ENCODE peak calls at places on chromosome 11, in ten cellular contexts. Y is upper lobe of right lung; W is CD8-positive, alpha-beta T cell; G is HCT116; K is tibial nerve; T is brain microvascular endothelial cell; D is foreskin keratinocyte; E is RWPE1; O is cardiac muscle cell; P is OCI-LY7. B is an unnamed sample.

GRCh38 chr11:44939673-44940072 is 11.0 kb downstream of the TP53I11 start:
- DNase-seq in E (no peak), K (peak; percentile 26), W (no peak), Y (no peak), O (peak; percentile 44), T (no peak), P (no peak), D (no peak), G (no peak), B (no peak)

GRCh38 chr11:41536001-41536568 is 76.6 kb upstream of the LRRC4C start:
- DNase-seq in O (no peak), Y (no peak), D (peak; percentile 52), E (no peak), G (no peak), P (no peak), T (no peak), W (no peak), K (no peak), B (no peak)

GRCh38 chr11:114618139-114618538 is 22.6 kb upstream of the NXPE4 start:
- DNase-seq in T (no peak), D (no peak), G (no peak), O (no peak), P (no peak), E (no peak), K (no peak), Y (no peak), W (no peak), B (no peak)

GRCh38 chr11:34960277-34960676 is 43.9 kb downstream of the PDHX start:
- DNase-seq in T (no peak), O (peak; percentile 4), P (no peak), Y (no peak), D (no peak), K (peak; percentile 35), W (no peak), G (no peak), E (no peak), B (no peak)

GRCh38 chr11:43989162-43989961 is 46.9 kb downstream of the C11orf96 start:
- DNase-seq in O (peak; percentile 54), Y (no peak), G (no peak), T (no peak), W (no peak), D (no peak), E (no peak), P (no peak), K (peak; percentile 48), B (no peak)

GRCh38 chr11:99257131-99257530 is 236.4 kb downstream of the CNTN5 start:
- DNase-seq in Y (no peak), O (peak; percentile 18), P (no peak), K (no peak), T (no peak), W (no peak), D (no peak), E (no peak), G (no peak), B (no peak)

GRCh38 chr11:7384691-7385090 is 100.6 kb upstream of the OLFML1 start:
- DNase-seq in O (no peak), E (no peak), Y (no peak), G (no peak), W (no peak), D (no peak), K (no peak), T (no peak), P (no peak), B (no peak)

GRCh38 chr11:16036218-16036617 is 320.1 kb downstream of the SOX6 start:
- DNase-seq in Y (no peak), P (no peak), T (no peak), K (no peak), W (no peak), G (no peak), E (no peak), D (no peak), O (no peak), B (no peak)

GRCh38 chr11:131618203-131618602 is 247.8 kb downstream of the NTM start:
- DNase-seq in O (peak; percentile 25), W (no peak), P (no peak), E (no peak), D (no peak), T (no peak), G (no peak), K (no peak), Y (no peak), B (no peak)

GRCh38 chr11:130514316-130514715 is 65.9 kb downstream of the ADAMTS15 start:
- DNase-seq in Y (no peak), T (no peak), P (no peak), G (no peak), K (no peak), O (peak; percentile 73), W (no peak), E (no peak), D (no peak), B (no peak)

GRCh38 chr11:64234840-64235379 is 526 bp downstream of the VEGFB start:
- DNase-seq in G (no peak), T (no peak), Y (peak; percentile 83), O (peak; percentile 17), D (no peak), K (no peak), W (no peak), P (peak; percentile 72), E (no peak), B (no peak)

GRCh38 chr11:33182246-33182878 is 21.1 kb upstream of the CSTF3 start:
- DNase-seq in E (no peak), Y (no peak), T (no peak), K (no peak), W (no peak), G (no peak), D (no peak), P (no peak), O (no peak), B (no peak)

GRCh38 chr11:33172996-33173395 is 11.7 kb upstream of the CSTF3 start:
- DNase-seq in P (no peak), W (no peak), D (no peak), G (no peak), K (no peak), O (peak; percentile 84), Y (no peak), E (no peak), T (no peak), B (no peak)

GRCh38 chr11:33177676-33178336 is 16.5 kb upstream of the CSTF3 start:
- DNase-seq in O (peak; percentile 24), E (no peak), G (no peak), T (no peak), W (no peak), Y (no peak), P (no peak), D (no peak), K (no peak), B (no peak)

GRCh38 chr11:33179431-33179830 is 18.2 kb upstream of the CSTF3 start:
- DNase-seq in Y (no peak), P (no peak), K (no peak), G (no peak), T (peak; percentile 27), W (no peak), D (no peak), E (no peak), O (peak; percentile 36), B (no peak)

GRCh38 chr11:33178443-33179154 is 17.3 kb upstream of the CSTF3 start:
- DNase-seq in W (no peak), Y (no peak), K (no peak), P (no peak), O (no peak), T (peak; percentile 24), E (no peak), G (no peak), D (no peak), B (no peak)
- H3K27ac ChIP-seq in W (no peak overlapping the region), Y (no peak overlapping the region), K (no peak overlapping the region), P (no peak overlapping the region), O (no peak overlapping the region), T (peak overlapping the region; percentile 8), E (no peak overlapping the region), G (no peak overlapping the region), D (no peak overlapping the region), B (no peak overlapping the region)

GRCh38 chr11:12432507-12432906 is 55.1 kb downstream of the PARVA start:
- DNase-seq in G (no peak), E (no peak), O (no peak), P (no peak), K (no peak), D (no peak), W (no peak), T (no peak), Y (no peak), B (no peak)

GRCh38 chr11:12433571-12434061 is 56.2 kb downstream of the PARVA start:
- DNase-seq in P (no peak), Y (no peak), D (no peak), T (peak; percentile 55), G (no peak), E (no peak), W (no peak), K (no peak), O (peak; percentile 87), B (no peak)

GRCh38 chr11:12434255-12434654 is 56.9 kb downstream of the PARVA start:
- DNase-seq in E (no peak), O (no peak), G (no peak), K (no peak), P (no peak), D (no peak), W (no peak), Y (no peak), T (peak; percentile 21), B (no peak)

GRCh38 chr11:12436266-12436665 is 58.9 kb downstream of the PARVA start:
- DNase-seq in G (no peak), Y (no peak), T (no peak), K (no peak), O (no peak), W (no peak), P (no peak), E (no peak), D (no peak), B (no peak)

DNA sequence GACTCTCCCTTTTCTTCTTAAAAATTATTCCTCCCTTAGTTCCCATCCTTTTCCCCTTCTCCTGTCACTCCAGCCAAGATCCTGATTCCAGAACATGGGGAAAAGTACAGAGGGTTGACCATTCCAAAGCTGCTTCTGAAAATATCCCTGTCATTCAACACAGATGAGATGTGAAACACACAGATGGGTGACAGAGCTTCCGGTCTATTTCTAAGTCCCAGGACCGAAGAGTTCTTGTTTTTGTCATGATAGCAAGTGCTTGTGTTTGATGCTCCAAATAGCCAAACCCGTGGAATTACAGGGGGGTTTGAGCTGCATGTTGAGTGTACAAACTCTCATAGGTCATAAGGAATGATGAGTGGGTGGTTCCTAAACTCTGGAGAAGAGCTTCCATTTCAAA is 57.9 kb downstream of the PARVA start:
- DNase-seq in E (no peak), G (no peak), W (no peak), O (no peak), K (no peak), T (no peak), Y (no peak), P (no peak), D (no peak), B (no peak)
- H3K27ac ChIP-seq in E (no peak overlapping the region), G (no peak overlapping the region), W (no peak overlapping the region), O (peak overlapping the region; percentile 47), K (no peak overlapping the region), T (no peak overlapping the region), Y (no peak overlapping the region), P (no peak overlapping the region), D (no peak overlapping the region), B (no peak overlapping the region)

GRCh38 chr11:78419327-78419726 is 1.7 kb upstream of the GAB2 start:
- DNase-seq in D (peak; percentile 75), E (peak; percentile 41), P (no peak), G (no peak), T (peak; percentile 98), K (peak; percentile 72), W (no peak), Y (no peak), O (peak; percentile 99), B (peak; percentile 37)
- H3K27ac ChIP-seq in D (no peak overlapping the region), E (no peak overlapping the region), P (no peak overlapping the region), G (no peak overlapping the region), T (peak overlapping the region; percentile 86), K (peak overlapping the region; percentile 92), W (no peak overlapping the region), Y (peak overlapping the region; percentile 59), O (no peak overlapping the region), B (no peak overlapping the region)

GRCh38 chr11:67354314-67355022 is 1.1 kb upstream of the POLD4 start:
- DNase-seq in O (peak; percentile 93), G (peak; percentile 92), Y (no peak), P (no peak), D (peak; percentile 54), K (no peak), E (peak; percentile 95), W (no peak), T (peak; percentile 97), B (peak; percentile 72)
- H3K27ac ChIP-seq in O (peak overlapping the region; percentile 91), G (peak overlapping the region; percentile 95), Y (peak overlapping the region; percentile 99), P (peak overlapping the region; percentile 93), D (no peak overlapping the region), K (peak overlapping the region; percentile 94), E (peak overlapping the region; percentile 97), W (no peak overlapping the region), T (peak overlapping the region; percentile 97), B (peak overlapping the region; percentile 99)